ENCODE peak calls at places on chromosomes 5 and 9, in ten cellular contexts. One of them, this sample, is unnamed. For H3K4me1, the result is how much of the 10 kb centered on the place peaks cover.

GRCh38 chr9:134641173-134641985 is at the start of gene COL5A1:
- DNase-seq in MM.1S: no peak
- DNase-seq in aorta: peak
- DNase-seq in ascending aorta: peak
- DNase-seq in small intestine: peak
- DNase-seq in heart left ventricle: peak
- DNase-seq in naive thymus-derived CD4-positive, alpha-beta T cell: peak
- DNase-seq in heart right ventricle: peak
- DNase-seq in adipocyte: peak
- DNase-seq in body of pancreas: peak
- DNase-seq in this sample: peak

GRCh38 chr5:57832873-57833272 is 350.3 kb upstream of the ACTBL2 start:
- DNase-seq in body of pancreas: no peak
- DNase-seq in aorta: no peak
- DNase-seq in MM.1S: no peak
- DNase-seq in small intestine: no peak
- DNase-seq in naive thymus-derived CD4-positive, alpha-beta T cell: no peak
- DNase-seq in heart left ventricle: no peak
- DNase-seq in ascending aorta: no peak
- DNase-seq in adipocyte: no peak
- DNase-seq in heart right ventricle: no peak
- DNase-seq in this sample: no peak

GRCh38 chr9:107932036-107932435 is 442.5 kb upstream of the KLF4 start:
- DNase-seq in body of pancreas: no peak
- DNase-seq in heart right ventricle: no peak
- DNase-seq in aorta: no peak
- DNase-seq in heart left ventricle: no peak
- DNase-seq in small intestine: no peak
- DNase-seq in adipocyte: peak
- DNase-seq in MM.1S: no peak
- DNase-seq in naive thymus-derived CD4-positive, alpha-beta T cell: no peak
- DNase-seq in ascending aorta: no peak
- DNase-seq in this sample: no peak

GRCh38 chr9:131769361-131769760 is 29.5 kb upstream of the RAPGEF1 start:
- DNase-seq in small intestine: no peak
- DNase-seq in body of pancreas: no peak
- DNase-seq in naive thymus-derived CD4-positive, alpha-beta T cell: no peak
- DNase-seq in adipocyte: peak
- DNase-seq in heart left ventricle: no peak
- DNase-seq in heart right ventricle: no peak
- DNase-seq in ascending aorta: no peak
- DNase-seq in MM.1S: no peak
- DNase-seq in aorta: no peak
- DNase-seq in this sample: no peak

GRCh38 chr9:116594552-116594951 is 92.6 kb upstream of the TRIM32 start:
- DNase-seq in ascending aorta: no peak
- DNase-seq in adipocyte: peak
- DNase-seq in heart right ventricle: no peak
- DNase-seq in body of pancreas: no peak
- DNase-seq in MM.1S: no peak
- DNase-seq in small intestine: no peak
- DNase-seq in naive thymus-derived CD4-positive, alpha-beta T cell: no peak
- DNase-seq in aorta: no peak
- DNase-seq in heart left ventricle: no peak
- DNase-seq in this sample: no peak

GRCh38 chr9:110049699-110050450 is 158.1 kb downstream of the C9orf152 start:
- DNase-seq in adipocyte: peak
- DNase-seq in heart left ventricle: no peak
- DNase-seq in body of pancreas: no peak
- DNase-seq in small intestine: peak
- DNase-seq in MM.1S: peak
- DNase-seq in aorta: peak
- DNase-seq in naive thymus-derived CD4-positive, alpha-beta T cell: peak
- DNase-seq in heart right ventricle: peak
- DNase-seq in ascending aorta: peak
- DNase-seq in this sample: peak

GRCh38 chr5:159877894-159878448 is 38.3 kb upstream of the ADRA1B start:
- DNase-seq in MM.1S: no peak
- DNase-seq in aorta: peak
- DNase-seq in body of pancreas: peak
- DNase-seq in adipocyte: no peak
- DNase-seq in heart left ventricle: peak
- DNase-seq in naive thymus-derived CD4-positive, alpha-beta T cell: no peak
- DNase-seq in heart right ventricle: peak
- DNase-seq in small intestine: no peak
- DNase-seq in ascending aorta: peak
- DNase-seq in this sample: no peak

GRCh38 chr5:74205745-74206570 is 434.6 kb downstream of the ENC1 start:
- DNase-seq in aorta: no peak
- DNase-seq in ascending aorta: no peak
- DNase-seq in naive thymus-derived CD4-positive, alpha-beta T cell: no peak
- DNase-seq in small intestine: no peak
- DNase-seq in heart right ventricle: no peak
- DNase-seq in heart left ventricle: no peak
- DNase-seq in MM.1S: no peak
- DNase-seq in adipocyte: no peak
- DNase-seq in body of pancreas: no peak
- DNase-seq in this sample: no peak

GRCh38 chr5:161051920-161052500 is 200.0 kb upstream of the ATP10B start:
- DNase-seq in adipocyte: no peak
- DNase-seq in heart left ventricle: no peak
- DNase-seq in heart right ventricle: no peak
- DNase-seq in aorta: no peak
- DNase-seq in MM.1S: no peak
- DNase-seq in small intestine: no peak
- DNase-seq in ascending aorta: no peak
- DNase-seq in body of pancreas: no peak
- DNase-seq in naive thymus-derived CD4-positive, alpha-beta T cell: no peak
- DNase-seq in this sample: no peak

GRCh38 chr9:96566401-96567202 is 53.0 kb downstream of the CDC14B start:
- DNase-seq in body of pancreas: peak
- DNase-seq in aorta: peak
- DNase-seq in small intestine: peak
- DNase-seq in MM.1S: peak
- DNase-seq in heart right ventricle: peak
- DNase-seq in heart left ventricle: peak
- DNase-seq in ascending aorta: peak
- DNase-seq in naive thymus-derived CD4-positive, alpha-beta T cell: peak
- DNase-seq in adipocyte: peak
- DNase-seq in this sample: peak

GRCh38 chr9:20646656-20647055 is 24.4 kb upstream of the MLLT3 start:
- DNase-seq in adipocyte: no peak
- DNase-seq in aorta: no peak
- DNase-seq in naive thymus-derived CD4-positive, alpha-beta T cell: no peak
- DNase-seq in small intestine: no peak
- DNase-seq in body of pancreas: no peak
- DNase-seq in ascending aorta: no peak
- DNase-seq in heart left ventricle: peak
- DNase-seq in MM.1S: no peak
- DNase-seq in heart right ventricle: no peak
- DNase-seq in this sample: no peak

GRCh38 chr9:127418037-127418471 is 6.1 kb upstream of the ZNF79 start:
- DNase-seq in MM.1S: no peak
- DNase-seq in aorta: no peak
- DNase-seq in heart left ventricle: no peak
- DNase-seq in ascending aorta: no peak
- DNase-seq in naive thymus-derived CD4-positive, alpha-beta T cell: peak
- DNase-seq in heart right ventricle: no peak
- DNase-seq in body of pancreas: no peak
- DNase-seq in small intestine: peak
- DNase-seq in adipocyte: no peak
- DNase-seq in this sample: peak

GRCh38 chr5:134552301-134552700 is 26.8 kb downstream of the JADE2 start:
- DNase-seq in small intestine: peak
- DNase-seq in ascending aorta: peak
- DNase-seq in naive thymus-derived CD4-positive, alpha-beta T cell: no peak
- DNase-seq in aorta: peak
- DNase-seq in heart right ventricle: peak
- DNase-seq in adipocyte: peak
- DNase-seq in body of pancreas: peak
- DNase-seq in heart left ventricle: peak
- DNase-seq in MM.1S: no peak
- DNase-seq in this sample: no peak

DNA sequence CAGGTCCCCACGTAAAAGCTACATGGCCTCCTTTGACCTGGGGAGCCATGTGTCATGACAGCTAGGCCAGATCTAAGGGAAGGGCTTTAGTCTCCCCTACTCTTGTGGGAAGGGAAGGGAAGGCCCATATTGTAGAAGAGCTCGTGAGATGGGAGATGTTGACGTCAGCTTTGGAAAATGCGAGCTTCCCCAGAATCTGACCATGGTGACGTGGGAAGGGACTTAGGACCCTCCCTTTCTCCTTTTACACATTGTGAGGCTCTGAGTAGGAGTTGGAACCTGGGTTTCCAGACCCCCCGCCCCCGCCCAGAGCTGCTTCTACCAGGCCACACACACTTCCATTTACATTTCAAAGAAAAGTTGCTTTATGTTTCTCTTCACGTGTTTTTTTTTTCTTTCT is 165.6 kb downstream of the SYK start:
- DNase-seq in heart left ventricle: no peak
- DNase-seq in heart right ventricle: no peak
- DNase-seq in naive thymus-derived CD4-positive, alpha-beta T cell: no peak
- DNase-seq in small intestine: no peak
- DNase-seq in body of pancreas: no peak
- DNase-seq in MM.1S: peak
- DNase-seq in adipocyte: no peak
- DNase-seq in ascending aorta: no peak
- DNase-seq in aorta: no peak
- DNase-seq in this sample: no peak
- H3K4me1 ChIP-seq in heart left ventricle: under half
- H3K4me1 ChIP-seq in heart right ventricle: under half
- H3K4me1 ChIP-seq in naive thymus-derived CD4-positive, alpha-beta T cell: under half
- H3K4me1 ChIP-seq in small intestine: under half
- H3K4me1 ChIP-seq in body of pancreas: under half
- H3K4me1 ChIP-seq in MM.1S: under half
- H3K4me1 ChIP-seq in adipocyte: under half
- H3K4me1 ChIP-seq in ascending aorta: under half
- H3K4me1 ChIP-seq in aorta: under half
- H3K4me1 ChIP-seq in this sample: under half

GRCh38 chr9:651372-651771 is 190.1 kb upstream of the DMRT1 start:
- DNase-seq in small intestine: no peak
- DNase-seq in heart left ventricle: no peak
- DNase-seq in aorta: no peak
- DNase-seq in MM.1S: no peak
- DNase-seq in naive thymus-derived CD4-positive, alpha-beta T cell: no peak
- DNase-seq in adipocyte: no peak
- DNase-seq in body of pancreas: no peak
- DNase-seq in heart right ventricle: no peak
- DNase-seq in ascending aorta: no peak
- DNase-seq in this sample: no peak
- H3K4me1 ChIP-seq in small intestine: under half
- H3K4me1 ChIP-seq in heart left ventricle: under half
- H3K4me1 ChIP-seq in aorta: under half
- H3K4me1 ChIP-seq in MM.1S: under half
- H3K4me1 ChIP-seq in naive thymus-derived CD4-positive, alpha-beta T cell: under half
- H3K4me1 ChIP-seq in adipocyte: under half
- H3K4me1 ChIP-seq in body of pancreas: under half
- H3K4me1 ChIP-seq in heart right ventricle: under half
- H3K4me1 ChIP-seq in ascending aorta: half or more
- H3K4me1 ChIP-seq in this sample: under half

GRCh38 chr5:151082274-151082902 is 1.6 kb upstream of the TNIP1 start:
- DNase-seq in naive thymus-derived CD4-positive, alpha-beta T cell: no peak
- DNase-seq in heart right ventricle: no peak
- DNase-seq in ascending aorta: no peak
- DNase-seq in aorta: no peak
- DNase-seq in MM.1S: no peak
- DNase-seq in body of pancreas: no peak
- DNase-seq in small intestine: peak
- DNase-seq in adipocyte: peak
- DNase-seq in heart left ventricle: no peak
- DNase-seq in this sample: peak

GRCh38 chr5:151084363-151084762 is 3.5 kb upstream of the TNIP1 start:
- DNase-seq in naive thymus-derived CD4-positive, alpha-beta T cell: no peak
- DNase-seq in aorta: no peak
- DNase-seq in adipocyte: no peak
- DNase-seq in heart right ventricle: no peak
- DNase-seq in ascending aorta: no peak
- DNase-seq in MM.1S: no peak
- DNase-seq in heart left ventricle: no peak
- DNase-seq in small intestine: no peak
- DNase-seq in body of pancreas: no peak
- DNase-seq in this sample: no peak

GRCh38 chr5:151080620-151081425 is at the start of gene TNIP1:
- DNase-seq in naive thymus-derived CD4-positive, alpha-beta T cell: peak
- DNase-seq in heart left ventricle: peak
- DNase-seq in MM.1S: peak
- DNase-seq in body of pancreas: peak
- DNase-seq in adipocyte: peak
- DNase-seq in small intestine: peak
- DNase-seq in aorta: peak
- DNase-seq in heart right ventricle: peak
- DNase-seq in ascending aorta: peak
- DNase-seq in this sample: peak

GRCh38 chr5:151081426-151082273 is 816 bp upstream of the TNIP1 start:
- DNase-seq in heart right ventricle: no peak
- DNase-seq in naive thymus-derived CD4-positive, alpha-beta T cell: no peak
- DNase-seq in aorta: no peak
- DNase-seq in body of pancreas: no peak
- DNase-seq in adipocyte: peak
- DNase-seq in heart left ventricle: no peak
- DNase-seq in ascending aorta: no peak
- DNase-seq in MM.1S: no peak
- DNase-seq in small intestine: no peak
- DNase-seq in this sample: no peak

DNA sequence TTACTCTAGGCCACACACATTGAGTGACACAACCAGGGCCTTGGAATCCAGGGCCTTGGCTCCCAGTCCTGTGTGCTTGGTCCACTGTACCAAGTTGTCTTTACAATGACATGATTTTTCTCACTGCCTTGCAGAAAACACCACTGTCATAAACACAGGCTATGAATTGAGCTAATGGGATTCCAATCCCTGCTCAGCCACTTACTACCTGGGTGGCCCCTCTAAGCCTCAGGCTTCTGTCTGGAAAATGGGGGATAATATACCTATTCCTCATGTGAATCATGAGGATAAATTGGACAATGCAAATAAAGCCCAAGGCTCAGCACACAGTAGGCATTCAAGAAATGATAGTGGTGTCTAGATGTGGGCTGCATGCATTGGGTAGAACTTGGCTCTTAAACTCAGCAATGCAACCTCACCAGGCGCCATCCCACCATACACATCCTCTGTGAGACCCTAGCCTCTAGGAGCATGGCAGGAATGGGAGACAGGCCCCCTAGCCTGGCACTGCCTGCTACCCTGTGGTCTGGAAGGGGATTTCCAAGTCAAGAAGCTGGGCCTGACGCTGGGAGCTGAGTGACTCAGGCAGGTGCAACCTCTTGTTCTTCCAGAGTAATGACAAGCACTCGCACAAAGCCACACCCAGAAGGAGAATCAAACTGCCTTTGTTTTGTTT is 2.3 kb upstream of the TNIP1 start:
- DNase-seq in adipocyte: no peak
- DNase-seq in aorta: no peak
- DNase-seq in naive thymus-derived CD4-positive, alpha-beta T cell: peak
- DNase-seq in ascending aorta: no peak
- DNase-seq in small intestine: peak
- DNase-seq in body of pancreas: no peak
- DNase-seq in heart right ventricle: no peak
- DNase-seq in heart left ventricle: no peak
- DNase-seq in MM.1S: peak
- DNase-seq in this sample: no peak
- H3K4me1 ChIP-seq in adipocyte: half or more
- H3K4me1 ChIP-seq in aorta: under half
- H3K4me1 ChIP-seq in naive thymus-derived CD4-positive, alpha-beta T cell: half or more
- H3K4me1 ChIP-seq in ascending aorta: under half
- H3K4me1 ChIP-seq in small intestine: under half
- H3K4me1 ChIP-seq in body of pancreas: half or more
- H3K4me1 ChIP-seq in heart right ventricle: under half
- H3K4me1 ChIP-seq in heart left ventricle: under half
- H3K4me1 ChIP-seq in MM.1S: half or more
- H3K4me1 ChIP-seq in this sample: under half

GRCh38 chr5:956178-956761 is 52.3 kb upstream of the NKD2 start:
- DNase-seq in ascending aorta: no peak
- DNase-seq in MM.1S: no peak
- DNase-seq in small intestine: no peak
- DNase-seq in body of pancreas: no peak
- DNase-seq in adipocyte: no peak
- DNase-seq in naive thymus-derived CD4-positive, alpha-beta T cell: no peak
- DNase-seq in heart right ventricle: no peak
- DNase-seq in aorta: peak
- DNase-seq in heart left ventricle: no peak
- DNase-seq in this sample: no peak
- H3K4me1 ChIP-seq in ascending aorta: under half
- H3K4me1 ChIP-seq in MM.1S: under half
- H3K4me1 ChIP-seq in small intestine: under half
- H3K4me1 ChIP-seq in body of pancreas: under half
- H3K4me1 ChIP-seq in adipocyte: under half
- H3K4me1 ChIP-seq in naive thymus-derived CD4-positive, alpha-beta T cell: under half
- H3K4me1 ChIP-seq in heart right ventricle: under half
- H3K4me1 ChIP-seq in aorta: under half
- H3K4me1 ChIP-seq in heart left ventricle: under half
- H3K4me1 ChIP-seq in this sample: under half

This sample was measured in H9.